ENCODE peak calls at places on chromosomes 2 and 18, in five cellular contexts. One of them, this sample, is unnamed. For H3K9me3, the result is how much of the 10 kb centered on the place peaks cover.

GRCh38 chr2:35080231-35080905 is 1275.2 kb upstream of the CRIM1 start:
- DNase-seq in body of pancreas: no peak
- DNase-seq in psoas muscle: no peak
- DNase-seq in IMR-90: no peak
- DNase-seq in pancreas: no peak
- DNase-seq in this sample: no peak

GRCh38 chr2:217271813-217272212 is 411.9 kb upstream of the TNP1 start:
- DNase-seq in psoas muscle: no peak
- DNase-seq in body of pancreas: no peak
- DNase-seq in pancreas: no peak
- DNase-seq in IMR-90: no peak
- DNase-seq in this sample: no peak

GRCh38 chr2:62550466-62550865 is 44.5 kb upstream of the TMEM17 start:
- DNase-seq in pancreas: no peak
- DNase-seq in IMR-90: peak
- DNase-seq in psoas muscle: no peak
- DNase-seq in body of pancreas: no peak
- DNase-seq in this sample: no peak

GRCh38 chr2:47076126-47076506 is 79.0 kb downstream of the STPG4 start:
- DNase-seq in psoas muscle: no peak
- DNase-seq in body of pancreas: no peak
- DNase-seq in IMR-90: no peak
- DNase-seq in pancreas: no peak
- DNase-seq in this sample: no peak

GRCh38 chr2:128447538-128447885 is 128.8 kb upstream of the HS6ST1 start:
- DNase-seq in IMR-90: no peak
- DNase-seq in psoas muscle: no peak
- DNase-seq in pancreas: no peak
- DNase-seq in body of pancreas: no peak
- DNase-seq in this sample: no peak

GRCh38 chr2:85861180-85861579 is 27.6 kb downstream of the ST3GAL5 start:
- DNase-seq in body of pancreas: no peak
- DNase-seq in pancreas: no peak
- DNase-seq in psoas muscle: no peak
- DNase-seq in IMR-90: no peak
- DNase-seq in this sample: no peak

GRCh38 chr2:46039543-46040303 is 257.5 kb upstream of the EPAS1 start:
- DNase-seq in IMR-90: no peak
- DNase-seq in body of pancreas: no peak
- DNase-seq in psoas muscle: no peak
- DNase-seq in pancreas: no peak
- DNase-seq in this sample: no peak

GRCh38 chr2:55530539-55531081 is 11.1 kb downstream of the CFAP36 start:
- DNase-seq in body of pancreas: no peak
- DNase-seq in pancreas: no peak
- DNase-seq in psoas muscle: no peak
- DNase-seq in IMR-90: no peak
- DNase-seq in this sample: no peak

GRCh38 chr18:23963443-23964185 is 50.9 kb upstream of the TTC39C start:
- DNase-seq in psoas muscle: no peak
- DNase-seq in pancreas: no peak
- DNase-seq in body of pancreas: no peak
- DNase-seq in IMR-90: no peak
- DNase-seq in this sample: no peak

GRCh38 chr2:160406591-160407392 is 86.8 kb downstream of the RBMS1 start:
- DNase-seq in psoas muscle: peak
- DNase-seq in body of pancreas: peak
- DNase-seq in pancreas: peak
- DNase-seq in IMR-90: peak
- DNase-seq in this sample: peak

GRCh38 chr2:64262816-64263215 is 118.6 kb upstream of the PELI1 start:
- DNase-seq in psoas muscle: no peak
- DNase-seq in pancreas: no peak
- DNase-seq in body of pancreas: no peak
- DNase-seq in IMR-90: no peak
- DNase-seq in this sample: no peak

GRCh38 chr2:64273524-64274398 is 129.5 kb upstream of the PELI1 start:
- DNase-seq in pancreas: peak
- DNase-seq in body of pancreas: no peak
- DNase-seq in psoas muscle: peak
- DNase-seq in IMR-90: peak
- DNase-seq in this sample: no peak

GRCh38 chr2:64263315-64263714 is 119.1 kb upstream of the PELI1 start:
- DNase-seq in body of pancreas: no peak
- DNase-seq in IMR-90: peak
- DNase-seq in pancreas: no peak
- DNase-seq in psoas muscle: no peak
- DNase-seq in this sample: no peak

GRCh38 chr2:64267699-64268098 is 123.5 kb upstream of the PELI1 start:
- DNase-seq in pancreas: no peak
- DNase-seq in psoas muscle: no peak
- DNase-seq in IMR-90: no peak
- DNase-seq in body of pancreas: no peak
- DNase-seq in this sample: no peak

DNA sequence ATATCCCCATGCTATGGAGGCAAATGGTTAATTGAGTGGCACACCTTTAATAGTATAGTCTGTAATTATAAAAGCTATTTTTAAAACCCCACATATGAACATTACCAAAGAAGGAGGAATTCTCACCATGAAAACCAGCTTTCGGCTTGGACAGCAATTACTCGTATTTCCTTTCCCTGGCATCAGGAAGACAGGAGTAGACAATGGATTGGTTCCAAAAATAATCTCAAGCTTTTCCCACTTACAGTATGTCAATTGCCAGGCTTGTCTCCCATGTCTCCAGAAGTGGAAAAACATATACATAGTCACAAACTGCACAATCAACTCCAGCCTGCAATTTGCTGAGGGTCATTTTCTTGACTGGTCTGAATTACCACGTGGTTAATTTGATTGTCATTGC is 124.1 kb upstream of the PELI1 start:
- DNase-seq in pancreas: no peak
- DNase-seq in psoas muscle: no peak
- DNase-seq in IMR-90: no peak
- DNase-seq in body of pancreas: no peak
- DNase-seq in this sample: no peak
- H3K27ac ChIP-seq in pancreas: no peak
- H3K27ac ChIP-seq in psoas muscle: no peak
- H3K27ac ChIP-seq in IMR-90: no peak
- H3K27ac ChIP-seq in body of pancreas: no peak
- H3K27ac ChIP-seq in this sample: no peak

DNA sequence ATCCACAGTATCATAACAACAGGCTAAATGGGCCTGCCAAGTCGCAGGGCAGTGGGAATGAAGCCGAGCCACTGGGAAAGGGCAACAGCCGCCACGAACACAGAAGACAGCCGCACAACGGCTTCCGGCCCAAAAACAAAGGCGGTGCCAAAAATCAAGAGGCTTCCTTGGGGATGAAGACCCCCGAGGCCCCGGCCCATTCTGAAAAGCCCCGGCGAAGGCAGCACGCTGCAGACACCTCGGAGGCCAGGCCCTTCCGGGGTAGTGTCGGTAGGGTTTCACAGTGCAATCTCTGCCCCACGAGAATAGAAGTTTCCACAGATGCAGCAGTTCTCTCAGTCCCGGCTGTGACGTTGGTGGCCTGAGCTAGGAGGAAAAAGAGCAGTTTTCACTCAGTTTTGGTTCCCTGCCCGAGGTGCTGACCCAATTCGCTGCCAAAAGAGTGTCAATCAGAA is 32.2 kb downstream of the KCTD18 start:
- DNase-seq in psoas muscle: peak
- DNase-seq in pancreas: no peak
- DNase-seq in IMR-90: no peak
- DNase-seq in body of pancreas: peak
- DNase-seq in this sample: no peak
- TF ChIP-seq CTCF in psoas muscle: no peak
- TF ChIP-seq CTCF in pancreas: no peak
- TF ChIP-seq CTCF in IMR-90: no peak
- TF ChIP-seq CTCF in body of pancreas: no peak
- TF ChIP-seq CTCF in this sample: no peak

GRCh38 chr2:173298536-173299097 is 56.1 kb upstream of the CDCA7 start:
- DNase-seq in body of pancreas: no peak
- DNase-seq in pancreas: no peak
- DNase-seq in IMR-90: no peak
- DNase-seq in psoas muscle: no peak
- DNase-seq in this sample: no peak
- H3K9me3 ChIP-seq in body of pancreas: under half
- H3K9me3 ChIP-seq in pancreas: under half
- H3K9me3 ChIP-seq in IMR-90: under half
- H3K9me3 ChIP-seq in psoas muscle: under half
- H3K9me3 ChIP-seq in this sample: under half

GRCh38 chr18:31630549-31630948 is 38.9 kb downstream of the TTR start:
- DNase-seq in pancreas: no peak
- DNase-seq in body of pancreas: no peak
- DNase-seq in IMR-90: no peak
- DNase-seq in psoas muscle: no peak
- DNase-seq in this sample: no peak
- H3K27ac ChIP-seq in pancreas: no peak
- H3K27ac ChIP-seq in body of pancreas: no peak
- H3K27ac ChIP-seq in IMR-90: no peak
- H3K27ac ChIP-seq in psoas muscle: no peak
- H3K27ac ChIP-seq in this sample: no peak

GRCh38 chr2:3779650-3780049 is 76.3 kb downstream of the DCDC2C start:
- DNase-seq in body of pancreas: no peak
- DNase-seq in pancreas: no peak
- DNase-seq in psoas muscle: no peak
- DNase-seq in IMR-90: no peak
- DNase-seq in this sample: no peak
- TF ChIP-seq CTCF in body of pancreas: no peak
- TF ChIP-seq CTCF in pancreas: no peak
- TF ChIP-seq CTCF in psoas muscle: no peak
- TF ChIP-seq CTCF in IMR-90: no peak
- TF ChIP-seq CTCF in this sample: no peak

GRCh38 chr2:219314804-219315468 is 5.7 kb upstream of the PTPRN start:
- DNase-seq in psoas muscle: no peak
- DNase-seq in pancreas: no peak
- DNase-seq in body of pancreas: no peak
- DNase-seq in IMR-90: peak
- DNase-seq in this sample: no peak
- H3K9me3 ChIP-seq in psoas muscle: under half
- H3K9me3 ChIP-seq in pancreas: under half
- H3K9me3 ChIP-seq in body of pancreas: under half
- H3K9me3 ChIP-seq in IMR-90: under half
- H3K9me3 ChIP-seq in this sample: under half

DNA sequence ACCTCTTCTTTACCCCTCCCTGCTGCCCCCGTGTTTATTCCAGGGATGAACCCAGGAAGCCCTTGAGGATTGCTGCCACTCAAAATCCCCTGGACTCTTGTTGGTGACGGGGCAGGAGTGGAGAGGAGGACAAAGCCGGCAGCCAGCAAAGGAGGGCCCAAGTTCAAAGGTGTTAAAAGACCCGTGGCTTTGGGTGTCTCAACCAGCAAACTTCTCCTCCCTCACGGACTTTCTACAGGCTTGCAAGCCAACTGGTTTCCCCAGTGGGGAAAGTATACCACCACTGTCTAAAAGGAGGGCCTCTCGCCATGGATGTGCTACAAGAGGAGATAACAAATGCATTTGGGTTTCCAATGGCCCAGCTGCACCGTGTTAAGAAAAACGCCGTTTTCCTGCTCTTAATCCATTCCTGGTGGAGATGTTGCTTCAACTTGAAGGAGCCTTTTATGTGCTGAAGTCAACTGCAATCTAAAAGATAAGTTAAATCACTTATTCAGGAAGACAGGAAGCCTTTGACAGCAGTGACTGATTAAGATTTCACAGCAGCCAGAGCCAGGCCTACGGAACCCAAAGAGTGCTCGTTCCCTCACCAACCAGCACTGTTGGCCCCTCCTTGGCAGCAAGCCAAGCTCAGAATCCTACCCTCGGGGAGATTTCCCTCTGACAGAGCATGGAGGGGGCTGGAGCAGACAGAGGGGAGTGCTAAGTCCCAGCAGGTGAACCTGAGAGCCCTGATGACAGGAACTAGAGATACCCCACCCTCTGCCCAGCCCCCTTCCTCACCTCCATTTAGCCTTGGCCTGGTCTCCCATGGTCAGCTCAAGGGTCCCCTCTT is 57.8 kb downstream of the ZBTB7C start:
- DNase-seq in pancreas: no peak
- DNase-seq in IMR-90: no peak
- DNase-seq in psoas muscle: no peak
- DNase-seq in body of pancreas: no peak
- DNase-seq in this sample: no peak
- H3K27ac ChIP-seq in pancreas: no peak
- H3K27ac ChIP-seq in IMR-90: no peak
- H3K27ac ChIP-seq in psoas muscle: no peak
- H3K27ac ChIP-seq in body of pancreas: no peak
- H3K27ac ChIP-seq in this sample: no peak

DNA sequence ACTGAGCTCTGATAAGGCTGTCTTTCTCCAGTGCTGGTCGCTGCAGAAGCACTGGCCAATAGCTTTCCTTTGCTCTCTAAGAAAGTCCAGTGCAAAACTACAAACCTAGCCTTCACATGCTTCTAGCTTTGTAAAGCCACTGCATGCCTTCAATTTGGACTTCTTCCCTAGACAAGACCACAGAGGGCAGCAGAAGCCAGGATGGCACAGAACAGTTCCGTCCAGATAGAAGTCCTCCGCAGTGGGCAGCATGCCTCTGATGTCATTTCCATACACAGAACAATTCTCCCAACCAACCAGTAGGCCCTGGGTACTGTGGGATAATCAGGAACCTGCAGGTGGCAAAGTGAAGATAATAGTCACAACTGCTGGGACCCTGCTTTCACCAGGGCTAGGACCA is 3.3 kb downstream of the ST6GAL2 start:
- DNase-seq in psoas muscle: no peak
- DNase-seq in pancreas: no peak
- DNase-seq in body of pancreas: no peak
- DNase-seq in IMR-90: no peak
- DNase-seq in this sample: no peak
- TF ChIP-seq CTCF in psoas muscle: no peak
- TF ChIP-seq CTCF in pancreas: no peak
- TF ChIP-seq CTCF in body of pancreas: no peak
- TF ChIP-seq CTCF in IMR-90: no peak
- TF ChIP-seq CTCF in this sample: no peak

GRCh38 chr2:238999290-238999741 is 151.4 kb downstream of the TWIST2 start:
- DNase-seq in psoas muscle: no peak
- DNase-seq in body of pancreas: peak
- DNase-seq in pancreas: no peak
- DNase-seq in IMR-90: no peak
- DNase-seq in this sample: no peak
- H3K9me3 ChIP-seq in psoas muscle: under half
- H3K9me3 ChIP-seq in body of pancreas: under half
- H3K9me3 ChIP-seq in pancreas: under half
- H3K9me3 ChIP-seq in IMR-90: under half
- H3K9me3 ChIP-seq in this sample: under half

This sample was measured in CD4-positive, alpha-beta T cell.